ENCODE peak calls at places on chromosome 12, in nine cellular contexts. C is AG04449, Z is ELF-1, V is astrocyte of the spinal cord, W is type B pancreatic cell, L is endothelial cell, Q is cardiac fibroblast, A is NCI-H1092, Y is AG20443. K is an unnamed sample.

GRCh38 chr12:94689002-94689645 is 38.8 kb upstream of the TMCC3 start:
- DNase-seq in C (no peak), L (no peak), A (no peak), Q (peak; percentile 77), W (no peak), Y (no peak), Z (no peak), V (peak; percentile 62), K (no peak)

GRCh38 chr12:19988457-19988856 is 379.9 kb upstream of the PDE3A start:
- DNase-seq in W (no peak), Q (peak; percentile 58), Z (no peak), C (no peak), V (peak; percentile 54), Y (no peak), A (no peak), L (no peak), K (no peak)

GRCh38 chr12:49903700-49904423 is at the start of gene FAIM2:
- DNase-seq in C (no peak), Z (no peak), V (peak; percentile 28), Q (peak; percentile 86), Y (peak; percentile 86), L (no peak), W (peak; percentile 72), A (peak; percentile 8), K (peak; percentile 59)

GRCh38 chr12:25653487-25654175 is 100.5 kb upstream of the LMNTD1 start:
- DNase-seq in C (no peak), Z (no peak), Y (no peak), V (no peak), W (no peak), L (peak; percentile 45), Q (peak; percentile 6), A (no peak), K (no peak)

GRCh38 chr12:26845057-26845666 is 12.2 kb upstream of the ITPR2 start:
- DNase-seq in V (peak; percentile 31), Z (peak; percentile 53), L (peak; percentile 72), C (no peak), Q (peak; percentile 65), A (no peak), Y (peak; percentile 59), W (no peak), K (peak; percentile 42)

GRCh38 chr12:7130791-7131501 is 775 bp downstream of the CLSTN3 start:
- DNase-seq in V (peak; percentile 26), Y (peak; percentile 70), W (no peak), L (peak; percentile 62), Z (peak; percentile 60), Q (peak; percentile 46), C (no peak), A (no peak), K (peak; percentile 73)

GRCh38 chr12:121240484-121241202 is 30.7 kb downstream of the P2RX4 start:
- DNase-seq in W (no peak), Q (peak; percentile 74), A (no peak), L (no peak), Z (peak; percentile 40), V (peak; percentile 13), C (no peak), Y (peak; percentile 58), K (peak; percentile 81)

GRCh38 chr12:58186914-58187313 is 245.5 kb downstream of the ATP23 start:
- DNase-seq in V (no peak), L (no peak), W (no peak), Z (no peak), Y (no peak), Q (no peak), C (no peak), A (no peak), K (no peak)

GRCh38 chr12:27840229-27840999 is 60.4 kb upstream of the MANSC4 start:
- DNase-seq in Y (no peak), Z (no peak), L (no peak), W (no peak), A (no peak), Q (peak; percentile 35), C (no peak), V (no peak), K (no peak)

GRCh38 chr12:220946-221550 is 7.1 kb upstream of the SLC6A12 start:
- DNase-seq in W (no peak), A (no peak), V (no peak), C (no peak), L (no peak), Q (no peak), Y (no peak), Z (no peak), K (no peak)